ENCODE peak calls at places on chromosome 6, in seven cellular contexts. One of them, this sample, is unnamed.

GRCh38 chr6:137661601-137662000 is 167.4 kb upstream of the OLIG3 start:
- DNase-seq in AG10803: peak; percentile 33
- DNase-seq in astrocyte: no peak
- DNase-seq in upper lobe of right lung: no peak
- DNase-seq in transverse colon: no peak
- DNase-seq in fibroblast of pulmonary artery: peak; percentile 56
- DNase-seq in left ventricle myocardium inferior: no peak
- DNase-seq in this sample: no peak

GRCh38 chr6:18432180-18432579 is 45.0 kb downstream of the RNF144B start:
- DNase-seq in AG10803: peak; percentile 53
- DNase-seq in astrocyte: peak; percentile 70
- DNase-seq in upper lobe of right lung: no peak
- DNase-seq in transverse colon: no peak
- DNase-seq in fibroblast of pulmonary artery: peak; percentile 33
- DNase-seq in left ventricle myocardium inferior: no peak
- DNase-seq in this sample: no peak

GRCh38 chr6:68691120-68691519 is 56.0 kb downstream of the ADGRB3 start:
- DNase-seq in AG10803: no peak
- DNase-seq in astrocyte: no peak
- DNase-seq in upper lobe of right lung: no peak
- DNase-seq in transverse colon: no peak
- DNase-seq in fibroblast of pulmonary artery: no peak
- DNase-seq in left ventricle myocardium inferior: no peak
- DNase-seq in this sample: no peak

GRCh38 chr6:133632206-133632605 is 256.7 kb upstream of the TCF21 start:
- DNase-seq in AG10803: peak; percentile 54
- DNase-seq in astrocyte: peak; percentile 32
- DNase-seq in upper lobe of right lung: no peak
- DNase-seq in transverse colon: no peak
- DNase-seq in fibroblast of pulmonary artery: peak; percentile 81
- DNase-seq in left ventricle myocardium inferior: no peak
- DNase-seq in this sample: no peak

GRCh38 chr6:134482585-134483346 is 164.9 kb upstream of the SGK1 start:
- DNase-seq in AG10803: no peak
- DNase-seq in astrocyte: peak; percentile 55
- DNase-seq in upper lobe of right lung: no peak
- DNase-seq in transverse colon: no peak
- DNase-seq in fibroblast of pulmonary artery: peak; percentile 30
- DNase-seq in left ventricle myocardium inferior: peak; percentile 62
- DNase-seq in this sample: no peak

GRCh38 chr6:5752282-5752681 is 254.4 kb downstream of the NRN1 start:
- DNase-seq in AG10803: peak; percentile 88
- DNase-seq in astrocyte: peak; percentile 89
- DNase-seq in upper lobe of right lung: no peak
- DNase-seq in transverse colon: no peak
- DNase-seq in fibroblast of pulmonary artery: peak; percentile 57
- DNase-seq in left ventricle myocardium inferior: no peak
- DNase-seq in this sample: no peak

GRCh38 chr6:37048851-37049734 is 43.6 kb downstream of the FGD2 start:
- DNase-seq in AG10803: peak; percentile 73
- DNase-seq in astrocyte: peak; percentile 70
- DNase-seq in upper lobe of right lung: no peak
- DNase-seq in transverse colon: peak; percentile 69
- DNase-seq in fibroblast of pulmonary artery: peak; percentile 95
- DNase-seq in left ventricle myocardium inferior: peak; percentile 45
- DNase-seq in this sample: no peak

GRCh38 chr6:30325873-30326445 is 768 bp upstream of the TRIM39 start:
- DNase-seq in AG10803: no peak
- DNase-seq in astrocyte: peak; percentile 77
- DNase-seq in upper lobe of right lung: peak; percentile 63
- DNase-seq in transverse colon: no peak
- DNase-seq in fibroblast of pulmonary artery: no peak
- DNase-seq in left ventricle myocardium inferior: no peak
- DNase-seq in this sample: no peak

GRCh38 chr6:39812853-39813533 is 20.8 kb downstream of the DAAM2 start:
- DNase-seq in AG10803: peak; percentile 99
- DNase-seq in astrocyte: peak; percentile 93
- DNase-seq in upper lobe of right lung: no peak
- DNase-seq in transverse colon: no peak
- DNase-seq in fibroblast of pulmonary artery: peak; percentile 83
- DNase-seq in left ventricle myocardium inferior: no peak
- DNase-seq in this sample: no peak

GRCh38 chr6:20117474-20117873 is 94.8 kb downstream of the MBOAT1 start:
- DNase-seq in AG10803: no peak
- DNase-seq in astrocyte: peak; percentile 56
- DNase-seq in upper lobe of right lung: no peak
- DNase-seq in transverse colon: no peak
- DNase-seq in fibroblast of pulmonary artery: no peak
- DNase-seq in left ventricle myocardium inferior: no peak
- DNase-seq in this sample: no peak

GRCh38 chr6:42441059-42441471 is 10.7 kb downstream of the TRERF1 start:
- DNase-seq in AG10803: peak; percentile 54
- DNase-seq in astrocyte: peak; percentile 34
- DNase-seq in upper lobe of right lung: no peak
- DNase-seq in transverse colon: no peak
- DNase-seq in fibroblast of pulmonary artery: peak; percentile 79
- DNase-seq in left ventricle myocardium inferior: no peak
- DNase-seq in this sample: no peak

GRCh38 chr6:42440027-42440426 is 11.7 kb downstream of the TRERF1 start:
- DNase-seq in AG10803: no peak
- DNase-seq in astrocyte: no peak
- DNase-seq in upper lobe of right lung: no peak
- DNase-seq in transverse colon: no peak
- DNase-seq in fibroblast of pulmonary artery: no peak
- DNase-seq in left ventricle myocardium inferior: no peak
- DNase-seq in this sample: no peak

GRCh38 chr6:42446370-42446769 is 5.4 kb downstream of the TRERF1 start:
- DNase-seq in AG10803: no peak
- DNase-seq in astrocyte: no peak
- DNase-seq in upper lobe of right lung: no peak
- DNase-seq in transverse colon: no peak
- DNase-seq in fibroblast of pulmonary artery: no peak
- DNase-seq in left ventricle myocardium inferior: no peak
- DNase-seq in this sample: no peak

GRCh38 chr6:42443312-42444075 is 8.2 kb downstream of the TRERF1 start:
- DNase-seq in AG10803: no peak
- DNase-seq in astrocyte: no peak
- DNase-seq in upper lobe of right lung: no peak
- DNase-seq in transverse colon: no peak
- DNase-seq in fibroblast of pulmonary artery: peak; percentile 29
- DNase-seq in left ventricle myocardium inferior: no peak
- DNase-seq in this sample: no peak

GRCh38 chr6:42441661-42442081 is 10.1 kb downstream of the TRERF1 start:
- DNase-seq in AG10803: no peak
- DNase-seq in astrocyte: no peak
- DNase-seq in upper lobe of right lung: no peak
- DNase-seq in transverse colon: no peak
- DNase-seq in fibroblast of pulmonary artery: no peak
- DNase-seq in left ventricle myocardium inferior: no peak
- DNase-seq in this sample: no peak
- H3K4me3 ChIP-seq in AG10803: no peak overlapping the region
- H3K4me3 ChIP-seq in astrocyte: no peak overlapping the region
- H3K4me3 ChIP-seq in upper lobe of right lung: no peak overlapping the region
- H3K4me3 ChIP-seq in transverse colon: no peak overlapping the region
- H3K4me3 ChIP-seq in fibroblast of pulmonary artery: no peak overlapping the region
- H3K4me3 ChIP-seq in left ventricle myocardium inferior: no peak overlapping the region
- H3K4me3 ChIP-seq in this sample: no peak overlapping the region

GRCh38 chr6:42987533-42988451 is 3.4 kb downstream of the PPP2R5D start:
- DNase-seq in AG10803: no peak
- DNase-seq in astrocyte: no peak
- DNase-seq in upper lobe of right lung: no peak
- DNase-seq in transverse colon: no peak
- DNase-seq in fibroblast of pulmonary artery: no peak
- DNase-seq in left ventricle myocardium inferior: no peak
- DNase-seq in this sample: no peak

GRCh38 chr6:42984924-42985475 is 630 bp downstream of the PPP2R5D start:
- DNase-seq in AG10803: no peak
- DNase-seq in astrocyte: no peak
- DNase-seq in upper lobe of right lung: no peak
- DNase-seq in transverse colon: no peak
- DNase-seq in fibroblast of pulmonary artery: no peak
- DNase-seq in left ventricle myocardium inferior: no peak
- DNase-seq in this sample: no peak

GRCh38 chr6:42981866-42982265 is 2.5 kb upstream of the PPP2R5D start:
- DNase-seq in AG10803: no peak
- DNase-seq in astrocyte: no peak
- DNase-seq in upper lobe of right lung: no peak
- DNase-seq in transverse colon: no peak
- DNase-seq in fibroblast of pulmonary artery: peak; percentile 29
- DNase-seq in left ventricle myocardium inferior: no peak
- DNase-seq in this sample: no peak

GRCh38 chr6:42988486-42989020 is 4.2 kb downstream of the PPP2R5D start:
- DNase-seq in AG10803: peak; percentile 33
- DNase-seq in astrocyte: peak; percentile 12
- DNase-seq in upper lobe of right lung: no peak
- DNase-seq in transverse colon: no peak
- DNase-seq in fibroblast of pulmonary artery: peak; percentile 74
- DNase-seq in left ventricle myocardium inferior: no peak
- DNase-seq in this sample: no peak

GRCh38 chr6:42984001-42984923 is at the start of gene PPP2R5D:
- DNase-seq in AG10803: peak; percentile 98
- DNase-seq in astrocyte: peak; percentile 97
- DNase-seq in upper lobe of right lung: peak; percentile 98
- DNase-seq in transverse colon: peak; percentile 98
- DNase-seq in fibroblast of pulmonary artery: peak; percentile 99
- DNase-seq in left ventricle myocardium inferior: peak; percentile 98
- DNase-seq in this sample: peak; percentile 98
- TF ChIP-seq CTCF in AG10803: no peak
- TF ChIP-seq CTCF in astrocyte: no peak
- TF ChIP-seq CTCF in upper lobe of right lung: no peak
- TF ChIP-seq CTCF in transverse colon: peak; percentile 29
- TF ChIP-seq CTCF in fibroblast of pulmonary artery: no peak
- TF ChIP-seq CTCF in left ventricle myocardium inferior: peak; percentile 31
- TF ChIP-seq CTCF in this sample: no peak

GRCh38 chr6:7974553-7974931 is 64.0 kb upstream of the TXNDC5 start:
- DNase-seq in AG10803: no peak
- DNase-seq in astrocyte: no peak
- DNase-seq in upper lobe of right lung: no peak
- DNase-seq in transverse colon: no peak
- DNase-seq in fibroblast of pulmonary artery: no peak
- DNase-seq in left ventricle myocardium inferior: no peak
- DNase-seq in this sample: no peak

GRCh38 chr6:7973603-7974002 is 63.0 kb upstream of the TXNDC5 start:
- DNase-seq in AG10803: no peak
- DNase-seq in astrocyte: no peak
- DNase-seq in upper lobe of right lung: no peak
- DNase-seq in transverse colon: no peak
- DNase-seq in fibroblast of pulmonary artery: no peak
- DNase-seq in left ventricle myocardium inferior: no peak
- DNase-seq in this sample: no peak

GRCh38 chr6:7974932-7975763 is 64.6 kb upstream of the TXNDC5 start:
- DNase-seq in AG10803: peak; percentile 89
- DNase-seq in astrocyte: peak; percentile 98
- DNase-seq in upper lobe of right lung: peak; percentile 69
- DNase-seq in transverse colon: peak; percentile 78
- DNase-seq in fibroblast of pulmonary artery: peak; percentile 100
- DNase-seq in left ventricle myocardium inferior: peak; percentile 84
- DNase-seq in this sample: peak; percentile 96

GRCh38 chr6:7976485-7977010 is 66.0 kb upstream of the TXNDC5 start:
- DNase-seq in AG10803: peak; percentile 6
- DNase-seq in astrocyte: no peak
- DNase-seq in upper lobe of right lung: no peak
- DNase-seq in transverse colon: no peak
- DNase-seq in fibroblast of pulmonary artery: no peak
- DNase-seq in left ventricle myocardium inferior: no peak
- DNase-seq in this sample: no peak

GRCh38 chr6:7975764-7976146 is 65.2 kb upstream of the TXNDC5 start:
- DNase-seq in AG10803: peak; percentile 4
- DNase-seq in astrocyte: no peak
- DNase-seq in upper lobe of right lung: no peak
- DNase-seq in transverse colon: peak; percentile 56
- DNase-seq in fibroblast of pulmonary artery: peak; percentile 64
- DNase-seq in left ventricle myocardium inferior: peak; percentile 34
- DNase-seq in this sample: no peak
- H3K4me3 ChIP-seq in AG10803: peak overlapping the region; percentile 4
- H3K4me3 ChIP-seq in astrocyte: no peak overlapping the region
- H3K4me3 ChIP-seq in upper lobe of right lung: no peak overlapping the region
- H3K4me3 ChIP-seq in transverse colon: no peak overlapping the region
- H3K4me3 ChIP-seq in fibroblast of pulmonary artery: peak overlapping the region; percentile 21
- H3K4me3 ChIP-seq in left ventricle myocardium inferior: peak overlapping the region; percentile 43
- H3K4me3 ChIP-seq in this sample: no peak overlapping the region

DNA sequence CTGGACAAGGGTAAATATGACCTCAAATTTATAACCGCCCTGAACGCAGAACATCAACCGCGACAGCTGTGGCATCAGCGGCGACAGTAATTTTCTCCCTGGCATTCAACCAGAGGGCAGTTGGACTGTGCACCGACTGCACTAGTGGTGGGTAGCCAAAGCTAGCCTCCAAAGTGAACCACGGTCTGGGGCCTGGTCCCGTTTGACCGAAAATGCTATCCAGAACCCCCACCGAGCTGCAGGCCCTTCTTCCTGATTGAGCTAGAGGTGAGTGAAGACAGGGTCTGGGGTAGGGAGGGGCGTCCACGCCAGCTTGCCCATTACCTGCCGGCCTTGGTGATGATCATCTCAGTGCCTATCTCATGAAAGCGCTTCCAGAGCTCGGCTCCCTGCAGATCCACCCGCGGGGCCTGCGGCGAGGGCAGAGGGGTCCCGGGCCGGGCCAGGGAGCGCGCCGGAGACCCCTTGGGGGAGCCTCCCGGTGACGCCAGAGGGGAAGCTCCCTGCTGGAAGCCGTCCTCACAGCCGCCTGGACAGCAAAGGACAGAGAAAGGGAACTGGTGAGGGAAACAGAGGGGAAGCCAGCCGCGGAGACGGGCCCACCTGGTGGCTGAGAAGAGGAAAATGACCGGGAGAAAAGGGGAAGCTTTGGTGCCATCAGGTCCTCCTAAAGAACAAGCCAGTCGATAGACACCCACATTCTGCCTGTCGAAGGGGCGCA is 2.0 kb downstream of the TBX18 start:
- DNase-seq in AG10803: peak; percentile 64
- DNase-seq in astrocyte: peak; percentile 8
- DNase-seq in upper lobe of right lung: no peak
- DNase-seq in transverse colon: no peak
- DNase-seq in fibroblast of pulmonary artery: peak; percentile 74
- DNase-seq in left ventricle myocardium inferior: no peak
- DNase-seq in this sample: no peak
- TF ChIP-seq CTCF in AG10803: peak; percentile 54
- TF ChIP-seq CTCF in astrocyte: peak; percentile 10
- TF ChIP-seq CTCF in upper lobe of right lung: no peak
- TF ChIP-seq CTCF in transverse colon: no peak
- TF ChIP-seq CTCF in fibroblast of pulmonary artery: peak; percentile 35
- TF ChIP-seq CTCF in left ventricle myocardium inferior: no peak
- TF ChIP-seq CTCF in this sample: no peak

GRCh38 chr6:141607956-141608355 is 524.8 kb upstream of the GJE1 start:
- DNase-seq in AG10803: no peak
- DNase-seq in astrocyte: no peak
- DNase-seq in upper lobe of right lung: no peak
- DNase-seq in transverse colon: no peak
- DNase-seq in fibroblast of pulmonary artery: no peak
- DNase-seq in left ventricle myocardium inferior: no peak
- DNase-seq in this sample: no peak
- H3K4me3 ChIP-seq in AG10803: no peak overlapping the region
- H3K4me3 ChIP-seq in astrocyte: no peak overlapping the region
- H3K4me3 ChIP-seq in upper lobe of right lung: no peak overlapping the region
- H3K4me3 ChIP-seq in transverse colon: no peak overlapping the region
- H3K4me3 ChIP-seq in fibroblast of pulmonary artery: no peak overlapping the region
- H3K4me3 ChIP-seq in left ventricle myocardium inferior: no peak overlapping the region
- H3K4me3 ChIP-seq in this sample: no peak overlapping the region

This sample was measured in LNCaP clone FGC.